ENCODE peak calls at places on chromosomes 2 and 18, in four cellular contexts. R is fibroblast of lung, D is fibroblast of the aortic adventitia, S is astrocyte of the cerebellum. G is an unnamed sample.
A peak's percentile ranks its signal among the peaks of the same experiment; 100 is the strongest.

GRCh38 chr2:38581193-38582147 is 21.3 kb downstream of the HNRNPLL start:
- DNase-seq in D (peak; percentile 90), S (peak; percentile 70), R (peak; percentile 89), G (peak; percentile 77)

GRCh38 chr18:12346240-12346565 is 30.8 kb downstream of the AFG3L2 start:
- DNase-seq in S (no peak), D (no peak), R (no peak), G (no peak)

GRCh38 chr2:170716851-170717598 is 1.9 kb downstream of the SP5 start:
- DNase-seq in S (no peak), R (peak; percentile 34), D (no peak), G (no peak)

GRCh38 chr2:179594268-179595112 is 266.9 kb downstream of the ZNF385B start:
- DNase-seq in S (no peak), R (no peak), D (peak; percentile 42), G (no peak)

GRCh38 chr18:706438-706837 is 6.0 kb downstream of the ENOSF1 start:
- DNase-seq in D (no peak), R (no peak), S (no peak), G (no peak)

GRCh38 chr2:61758991-61759390 is 94.9 kb downstream of the FAM161A start:
- DNase-seq in D (peak; percentile 97), R (peak; percentile 99), S (peak; percentile 15), G (peak; percentile 61)

GRCh38 chr2:41966920-41967319 is 80.9 kb upstream of the PKDCC start:
- DNase-seq in R (no peak), D (no peak), S (no peak), G (no peak)

GRCh38 chr2:217609952-217610351 is 392.8 kb downstream of the TNS1 start:
- DNase-seq in S (no peak), D (no peak), R (no peak), G (no peak)

GRCh38 chr2:233197022-233197421 is 54.5 kb upstream of the ATG16L1 start:
- DNase-seq in R (no peak), D (no peak), S (no peak), G (no peak)

GRCh38 chr2:10659898-10660568 is 29.7 kb downstream of the NOL10 start:
- DNase-seq in S (peak; percentile 62), D (peak; percentile 86), R (peak; percentile 72), G (peak; percentile 77)

GRCh38 chr2:10289891-10290290 is 12.8 kb upstream of the HPCAL1 start:
- DNase-seq in R (peak; percentile 68), S (no peak), D (peak; percentile 42), G (peak; percentile 93)

GRCh38 chr2:235950473-235950809 is 217.7 kb downstream of the GBX2 start:
- DNase-seq in S (no peak), D (no peak), R (no peak), G (no peak)

GRCh38 chr18:12943200-12943599 is 4.6 kb upstream of the SEH1L start:
- DNase-seq in R (no peak), S (no peak), D (no peak), G (no peak)

GRCh38 chr2:37323770-37324535 is 680 bp downstream of the PRKD3 start:
- DNase-seq in S (no peak), D (peak; percentile 50), R (peak; percentile 39), G (peak; percentile 49)

GRCh38 chr18:74895686-74896085 is 298.0 kb downstream of the ZNF407 start:
- DNase-seq in R (peak; percentile 43), D (peak; percentile 61), S (peak; percentile 31), G (no peak)

GRCh38 chr2:25170888-25171287 is 2.5 kb upstream of the POMC start:
- DNase-seq in S (no peak), R (no peak), D (no peak), G (no peak)
- TF ChIP-seq CTCF in S (no peak), R (no peak), D (no peak), G (no peak)

GRCh38 chr2:105595536-105595935 is 149.2 kb upstream of the NCK2 start:
- DNase-seq in S (no peak), D (no peak), R (no peak), G (peak; percentile 46)
- TF ChIP-seq CTCF in S (no peak), D (no peak), R (no peak), G (peak; percentile 7)

DNA sequence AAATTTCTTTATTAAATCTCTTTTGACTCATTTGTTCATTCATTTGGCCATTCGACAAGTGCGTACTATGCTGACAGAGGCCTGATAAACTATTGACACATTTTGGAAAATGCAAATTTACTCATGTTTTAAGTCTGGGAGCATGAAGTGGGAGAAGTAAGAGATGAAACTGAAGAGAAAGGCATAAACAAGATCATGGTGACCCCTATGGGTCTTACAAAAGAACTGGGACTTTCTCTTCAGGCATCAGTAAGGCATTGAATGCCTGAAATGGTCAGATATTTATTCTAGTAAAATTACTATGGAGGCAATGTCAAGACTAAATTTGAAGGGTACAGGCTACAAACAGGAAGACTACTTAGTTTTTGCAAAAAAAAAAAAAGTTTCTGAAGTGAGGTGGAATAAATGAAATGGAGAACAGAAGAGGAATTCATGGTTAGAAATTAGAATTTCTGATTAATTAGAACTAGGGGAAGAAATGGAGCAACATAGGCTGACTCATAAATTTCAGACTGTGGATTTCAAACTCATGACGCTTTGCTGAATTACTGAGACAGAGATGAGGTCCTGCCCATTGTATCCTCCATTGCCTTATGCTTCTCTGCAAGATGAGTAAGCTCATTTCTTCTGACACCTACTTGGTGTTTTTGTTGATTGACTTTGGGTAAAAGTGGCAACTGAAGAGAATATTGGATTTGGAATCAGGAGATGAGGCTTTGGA is 32.7 kb downstream of the VSNL1 start:
- DNase-seq in S (no peak), D (peak; percentile 44), R (peak; percentile 60), G (peak; percentile 51)
- TF ChIP-seq CTCF in S (peak; percentile 36), D (peak; percentile 20), R (no peak), G (no peak)

DNA sequence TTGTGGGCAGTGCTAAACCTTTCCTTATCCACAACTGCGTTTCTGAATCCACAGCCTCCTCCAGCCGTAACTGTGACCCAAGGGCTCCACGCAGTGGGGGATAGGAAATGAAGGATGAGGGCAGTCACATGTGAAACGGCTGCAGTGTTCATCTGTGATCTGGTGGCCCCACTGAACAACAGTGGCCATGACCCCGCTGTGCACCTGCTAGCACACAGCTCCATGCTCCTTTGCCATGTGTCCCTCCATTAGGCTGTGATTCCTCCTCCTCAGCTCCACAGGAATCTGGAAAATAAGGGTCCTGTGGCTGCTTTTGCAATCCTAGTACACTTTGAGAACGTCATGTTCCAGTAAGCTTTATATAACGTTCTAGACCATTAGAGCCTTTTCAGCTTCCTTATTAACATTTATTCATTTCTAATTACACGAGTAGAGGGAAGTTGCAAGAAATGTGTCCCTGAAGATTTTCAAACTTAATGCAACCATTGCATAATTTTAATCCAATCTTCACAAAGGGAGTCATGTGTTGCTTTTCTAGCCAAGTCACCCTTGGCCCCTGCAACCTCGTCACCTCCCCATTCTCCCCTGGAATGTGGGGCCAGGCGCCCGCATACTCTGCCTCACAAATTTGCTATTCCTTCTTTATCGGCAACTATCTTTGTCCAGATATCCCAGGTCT is 7.1 kb upstream of the NAPG start:
- DNase-seq in D (peak; percentile 39), S (no peak), R (peak; percentile 61), G (no peak)
- TF ChIP-seq CTCF in D (peak; percentile 33), S (peak; percentile 49), R (peak; percentile 46), G (no peak)

GRCh38 chr2:222655748-222656543 is at the start of gene FARSB:
- DNase-seq in R (peak; percentile 97), S (peak; percentile 91), D (peak; percentile 98), G (peak; percentile 96)
- TF ChIP-seq CTCF in R (no peak), S (no peak), D (no peak), G (no peak)

DNA sequence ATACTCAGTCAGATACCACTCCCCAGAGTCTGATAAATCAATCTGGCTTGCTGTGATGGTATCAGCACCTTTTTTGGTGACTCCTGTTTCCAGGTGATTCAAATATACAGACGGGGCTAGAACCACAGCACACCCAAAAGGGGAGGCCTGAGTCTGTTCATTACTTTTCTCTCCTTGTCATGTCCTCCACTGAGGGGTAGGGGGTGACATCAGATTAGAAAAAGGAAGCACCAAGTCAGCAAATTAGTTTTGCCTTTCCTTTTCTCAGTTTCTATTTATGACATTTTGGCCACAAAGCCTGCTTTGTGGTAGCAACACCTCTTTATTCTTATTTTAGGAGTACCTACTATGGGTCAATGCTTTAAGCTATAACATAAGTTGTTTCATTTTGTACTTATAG is 127.4 kb downstream of the CCDC102B start:
- DNase-seq in D (peak; percentile 2), S (no peak), R (peak; percentile 12), G (peak; percentile 8)
- TF ChIP-seq CTCF in D (peak; percentile 13), S (peak; percentile 53), R (peak; percentile 35), G (no peak)

GRCh38 chr2:147331790-147332419 is 512.9 kb upstream of the ACVR2A start:
- DNase-seq in D (peak; percentile 59), S (peak; percentile 13), R (peak; percentile 59), G (peak; percentile 70)
- TF ChIP-seq CTCF in D (peak; percentile 44), S (peak; percentile 56), R (no peak), G (peak; percentile 72)

GRCh38 chr2:52976132-52976949 is 791.3 kb upstream of the CHAC2 start:
- DNase-seq in D (peak; percentile 38), R (peak; percentile 44), S (peak; percentile 6), G (peak; percentile 63)
- TF ChIP-seq CTCF in D (peak; percentile 81), R (peak; percentile 36), S (peak; percentile 83), G (peak; percentile 70)

DNA sequence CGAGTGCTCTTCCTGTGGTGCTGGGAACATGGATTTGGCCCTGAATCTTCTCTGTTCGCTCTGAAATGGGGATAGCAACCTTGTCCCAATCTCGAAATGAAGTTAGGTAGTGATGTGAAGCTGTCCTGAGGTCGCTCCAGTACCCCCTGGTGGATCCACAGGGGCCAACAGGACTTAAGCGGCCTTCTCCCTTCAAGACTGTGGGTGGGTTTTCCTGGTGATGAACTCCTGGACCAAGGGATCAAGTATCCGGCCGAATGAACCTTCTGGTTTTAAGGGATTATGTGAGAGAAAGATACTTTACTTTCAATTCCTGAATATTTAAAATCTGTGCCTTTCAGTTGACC is 156.5 kb downstream of the NAPG start:
- DNase-seq in R (no peak), D (no peak), S (no peak), G (no peak)
- TF ChIP-seq CTCF in R (no peak), D (no peak), S (no peak), G (no peak)

DNA sequence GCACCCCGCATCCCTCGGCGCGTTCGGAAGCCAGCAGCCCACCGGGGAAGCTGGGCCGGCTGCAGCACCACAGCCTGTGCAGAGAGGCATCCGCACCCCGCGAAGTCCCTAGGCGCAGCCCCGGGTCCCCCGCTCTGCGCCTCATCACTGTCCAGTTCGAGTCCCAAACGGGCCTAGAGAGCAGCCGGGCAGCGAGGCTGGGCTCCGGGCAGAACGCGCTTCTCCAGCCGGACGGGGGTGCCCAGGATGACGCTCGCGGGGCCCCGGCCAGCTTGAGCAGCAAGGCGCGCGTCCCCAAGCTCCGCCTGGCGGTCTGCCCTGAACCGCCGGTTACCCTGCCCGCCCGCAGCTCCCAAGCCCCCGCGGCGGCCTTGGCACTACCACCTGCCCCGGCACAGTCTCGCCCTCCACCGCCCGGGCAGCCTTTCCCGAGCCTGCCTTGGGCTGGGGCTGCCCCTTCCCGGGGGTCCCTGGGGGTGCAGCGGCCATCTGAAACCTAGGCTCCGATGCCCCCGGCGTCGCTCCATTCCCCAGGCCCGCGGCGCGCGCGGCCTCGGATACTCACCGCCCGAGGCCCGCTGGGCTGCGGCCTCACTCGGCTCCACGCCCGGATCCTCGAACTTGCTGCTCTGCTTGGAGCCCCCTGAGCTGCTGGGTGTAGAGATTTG is 600 bp downstream of the SLC16A14 start:
- DNase-seq in R (peak; percentile 28), S (peak; percentile 27), D (peak; percentile 21), G (peak; percentile 45)
- TF ChIP-seq CTCF in R (no peak), S (no peak), D (no peak), G (peak; percentile 21)